ENCODE peak calls at places on chromosomes 13 and 19, in five cellular contexts. H is CD8-positive, alpha-beta T cell; X is aorta; S is right atrium auricular region; Q is pancreas. P is an unnamed sample. For H3K4me1, the result is how much of the 10 kb centered on the place peaks cover.

GRCh38 chr13:71828117-71828516 is 38.9 kb downstream of the DACH1 start:
- DNase-seq in H (no peak), X (no peak), S (no peak), Q (no peak), P (no peak)

GRCh38 chr19:5480427-5480836 is 25.2 kb downstream of the ZNRF4 start:
- DNase-seq in H (peak), X (no peak), S (no peak), Q (no peak), P (no peak)

GRCh38 chr19:3506384-3507340 is 551 bp downstream of the FZR1 start:
- DNase-seq in H (peak), X (peak), S (no peak), Q (peak), P (peak)

GRCh38 chr19:40756502-40757110 is 5.6 kb downstream of the SNRPA start:
- DNase-seq in H (no peak), X (no peak), S (no peak), Q (no peak), P (no peak)

GRCh38 chr13:113947321-113948033 is 26.4 kb downstream of the C13orf46 start:
- DNase-seq in H (no peak), X (peak), S (no peak), Q (no peak), P (peak)

GRCh38 chr13:26247608-26248007 is 6.3 kb upstream of the CDK8 start:
- DNase-seq in H (no peak), X (no peak), S (no peak), Q (no peak), P (no peak)

GRCh38 chr13:51532736-51533197 is 51.5 kb upstream of the WDFY2 start:
- DNase-seq in H (no peak), X (no peak), S (no peak), Q (no peak), P (no peak)

GRCh38 chr19:56765107-56765506 is 75.4 kb downstream of the PEG3 start:
- DNase-seq in H (no peak), X (peak), S (peak), Q (peak), P (no peak)

GRCh38 chr13:35700661-35701060 is 224.2 kb upstream of the MAB21L1 start:
- DNase-seq in H (no peak), X (no peak), S (no peak), Q (no peak), P (no peak)

GRCh38 chr19:51181377-51181912 is 39.3 kb downstream of the SIGLEC7 start:
- DNase-seq in H (no peak), X (peak), S (no peak), Q (no peak), P (no peak)

GRCh38 chr13:67841071-67841470 is 610.9 kb upstream of the PCDH9 start:
- DNase-seq in H (no peak), X (no peak), S (no peak), Q (no peak), P (no peak)

GRCh38 chr13:46553521-46553885 is 533 bp downstream of the LRCH1 start:
- DNase-seq in H (no peak), X (no peak), S (no peak), Q (no peak), P (peak)

GRCh38 chr13:113722921-113723320 is 36.1 kb upstream of the TMEM255B start:
- DNase-seq in H (no peak), X (peak), S (no peak), Q (no peak), P (no peak)

GRCh38 chr19:58453743-58454142 is 2.3 kb downstream of the ZNF324B start:
- DNase-seq in H (no peak), X (no peak), S (no peak), Q (no peak), P (no peak)

GRCh38 chr13:106276876-106277275 is 258.6 kb downstream of the EFNB2 start:
- DNase-seq in H (no peak), X (no peak), S (no peak), Q (no peak), P (no peak)

GRCh38 chr19:1434577-1435060 is 3.6 kb upstream of the RPS15 start:
- DNase-seq in H (no peak), X (no peak), S (no peak), Q (peak), P (no peak)
- H3K27ac ChIP-seq in H (no peak), X (no peak), S (no peak), Q (no peak), P (no peak)

DNA sequence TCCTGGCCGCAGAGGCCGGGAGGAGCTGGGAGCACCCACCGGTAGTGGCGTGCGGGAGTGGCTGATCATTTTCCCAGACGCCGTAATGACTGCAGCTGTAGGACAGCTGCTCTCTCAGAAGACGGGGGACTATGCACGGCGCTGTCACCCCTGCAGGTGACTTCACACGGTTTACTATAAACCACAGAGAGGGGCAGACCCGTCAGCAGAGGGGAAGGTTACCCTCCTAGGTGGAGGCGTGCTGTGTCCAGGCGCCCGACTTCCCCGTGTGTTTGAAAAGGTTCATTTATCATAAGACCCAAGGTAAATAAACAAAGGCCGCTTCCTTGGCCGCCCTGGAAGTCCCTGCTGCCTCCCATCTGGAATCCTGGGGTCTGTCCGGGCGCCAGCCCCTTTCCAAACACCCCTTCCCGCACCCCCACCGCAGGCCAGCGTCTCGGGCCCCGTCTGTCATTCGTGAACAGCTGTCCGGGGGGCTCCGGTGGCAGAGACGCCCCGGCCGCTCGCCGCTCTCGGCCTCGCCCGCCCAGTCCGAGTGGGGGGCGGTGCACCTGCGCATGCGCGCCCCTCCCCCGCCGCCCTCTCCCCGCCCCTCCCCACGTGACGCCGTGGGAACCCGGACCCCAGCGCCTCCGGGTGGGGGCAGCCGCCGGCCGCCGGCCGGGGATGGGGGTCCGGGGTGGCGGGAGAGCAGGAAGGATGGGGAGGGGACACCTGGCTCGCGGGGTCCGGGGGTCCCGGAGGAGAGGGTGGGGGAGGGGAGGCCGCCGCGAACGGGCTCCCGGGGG is 915 bp downstream of the SHC2 start:
- DNase-seq in H (peak), X (no peak), S (peak), Q (peak), P (peak)
- H3K4me3 ChIP-seq in H (peak), X (peak), S (peak), Q (peak), P (peak)

GRCh38 chr13:40987606-40988280 is 31.4 kb downstream of the ELF1 start:
- DNase-seq in H (no peak), X (no peak), S (no peak), Q (no peak), P (no peak)
- H3K4me1 ChIP-seq in H (half or more), X (under half), S (under half), Q (half or more), P (under half)

GRCh38 chr19:53944416-53944815 is 18.3 kb upstream of the CACNG8 start:
- DNase-seq in H (no peak), X (no peak), S (no peak), Q (no peak), P (no peak)

GRCh38 chr19:53944933-53945332 is 17.8 kb upstream of the CACNG8 start:
- DNase-seq in H (no peak), X (no peak), S (no peak), Q (no peak), P (no peak)

GRCh38 chr19:53945441-53945840 is 17.3 kb upstream of the CACNG8 start:
- DNase-seq in H (no peak), X (no peak), S (no peak), Q (no peak), P (no peak)

GRCh38 chr19:53947624-53948023 is 15.1 kb upstream of the CACNG8 start:
- DNase-seq in H (no peak), X (no peak), S (no peak), Q (no peak), P (no peak)

GRCh38 chr19:53945998-53946397 is 16.7 kb upstream of the CACNG8 start:
- DNase-seq in H (no peak), X (no peak), S (no peak), Q (no peak), P (no peak)
- H3K27ac ChIP-seq in H (no peak), X (no peak), S (no peak), Q (no peak), P (no peak)

GRCh38 chr13:19052180-19052579 is 129.4 kb downstream of the TUBA3C start:
- DNase-seq in H (no peak), X (no peak), S (no peak), Q (no peak), P (no peak)
- H3K4me3 ChIP-seq in H (no peak), X (no peak), S (no peak), Q (no peak), P (no peak)

DNA sequence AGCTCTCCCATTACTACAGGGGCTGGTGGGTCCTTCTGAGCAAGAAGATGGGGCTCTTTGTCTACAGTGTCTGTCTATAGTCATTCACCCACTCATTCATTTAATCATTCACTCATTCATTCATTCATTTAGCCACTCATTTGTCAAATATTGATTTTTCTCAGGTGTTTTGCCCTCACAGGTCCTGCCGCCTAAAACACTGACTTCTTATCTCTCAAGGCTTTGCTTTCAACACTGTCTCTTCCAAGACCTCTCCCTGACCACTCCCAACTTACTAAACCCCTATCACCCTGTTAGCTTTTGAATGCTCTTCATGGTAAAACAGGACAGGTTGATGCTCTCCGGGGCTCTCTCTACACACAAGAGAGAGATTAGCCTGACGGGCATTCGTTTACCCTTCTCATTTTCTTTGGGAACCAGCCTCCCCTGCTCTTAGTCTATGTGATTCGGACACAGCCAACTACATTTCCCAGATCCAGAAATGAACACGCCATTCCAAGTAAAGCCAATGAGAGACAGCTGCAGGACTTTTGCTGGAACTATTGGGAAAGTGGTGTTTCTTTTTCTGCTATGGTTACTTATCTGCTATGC is 22.7 kb downstream of the FAM187B start:
- DNase-seq in H (peak), X (no peak), S (no peak), Q (no peak), P (no peak)
- H3K4me1 ChIP-seq in H (half or more), X (under half), S (under half), Q (under half), P (under half)